ENCODE peak calls at places on chromosomes 4 and X, in seven cellular contexts. R, V, M, F, N, D and Y are unnamed samples.

GRCh38 chr4:34412233-34412632 is 1832.1 kb downstream of the ARAP2 start:
- DNase-seq in R (no peak), V (no peak), F (no peak), M (no peak), D (no peak), N (no peak), Y (no peak)

GRCh38 chrX:25144043-25144940 is 128.5 kb upstream of the ARX start:
- DNase-seq in M (peak), N (peak), R (peak), F (peak), D (peak), V (peak), Y (no peak)

GRCh38 chrX:10992110-10992509 is 119.0 kb upstream of the HCCS start:
- DNase-seq in R (no peak), M (no peak), D (no peak), N (no peak), V (no peak), F (no peak), Y (no peak)

GRCh38 chrX:71616672-71617529 is 1.4 kb downstream of the CXCR3 start:
- DNase-seq in V (no peak), N (no peak), F (no peak), M (no peak), R (no peak), D (no peak), Y (no peak)

GRCh38 chr4:105426187-105426897 is 47.5 kb downstream of the PPA2 start:
- DNase-seq in N (no peak), M (no peak), D (no peak), F (no peak), V (no peak), R (no peak), Y (no peak)

GRCh38 chr4:56134272-56134671 is 185.5 kb downstream of the CEP135 start:
- DNase-seq in D (peak), R (peak), N (no peak), V (no peak), F (peak), M (no peak), Y (no peak)

GRCh38 chr4:56764775-56765174 is 56.7 kb downstream of the SPINK2 start:
- DNase-seq in R (no peak), M (no peak), V (no peak), N (no peak), D (no peak), F (peak), Y (no peak)

GRCh38 chrX:41090568-41091238 is 5.5 kb downstream of the USP9X start:
- DNase-seq in F (no peak), M (no peak), R (no peak), V (no peak), N (no peak), D (no peak), Y (no peak)

GRCh38 chrX:46978341-46979291 is 66.4 kb downstream of the JADE3 start:
- DNase-seq in V (peak), F (peak), M (peak), R (peak), N (peak), D (peak), Y (peak)
- TF ChIP-seq CTCF in V (peak), F (peak), M (peak), R (peak), N (peak), D (peak), Y (peak)

DNA sequence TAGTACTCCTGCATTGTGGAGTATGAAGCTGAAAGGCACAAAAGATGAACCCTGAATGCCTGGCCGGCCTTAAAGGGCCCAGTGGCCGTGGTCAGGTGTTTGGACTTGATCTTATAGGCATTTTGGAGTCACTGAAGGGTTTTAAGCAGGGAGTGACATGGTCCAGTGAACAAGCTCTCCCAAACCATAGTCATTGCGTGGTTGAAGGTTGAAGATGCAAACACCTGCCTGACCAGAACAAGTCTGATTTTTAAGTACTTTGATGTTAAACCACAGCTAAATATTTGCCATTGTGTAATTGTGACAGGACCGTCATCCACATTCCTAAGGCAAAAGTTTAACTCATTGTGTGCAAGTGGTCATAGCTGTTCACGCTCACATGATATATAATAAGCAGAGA is 3.3 kb downstream of the STK32B start:
- DNase-seq in R (no peak), V (no peak), N (no peak), D (no peak), F (no peak), M (no peak), Y (no peak)
- TF ChIP-seq CTCF in R (no peak), V (no peak), N (no peak), D (no peak), F (no peak), M (no peak), Y (no peak)

GRCh38 chr4:125551967-125552366 is 237.2 kb downstream of the FAT4 start:
- DNase-seq in V (no peak), D (no peak), N (no peak), F (no peak), M (no peak), R (no peak), Y (no peak)

GRCh38 chr4:125546272-125546671 is 231.5 kb downstream of the FAT4 start:
- DNase-seq in M (no peak), D (no peak), F (no peak), V (no peak), R (no peak), N (no peak), Y (no peak)

GRCh38 chr4:125550769-125551168 is 236.0 kb downstream of the FAT4 start:
- DNase-seq in N (no peak), R (no peak), D (no peak), M (no peak), F (no peak), V (no peak), Y (no peak)

GRCh38 chr4:125551451-125551850 is 236.7 kb downstream of the FAT4 start:
- DNase-seq in F (no peak), R (no peak), D (no peak), M (no peak), V (no peak), N (no peak), Y (no peak)

DNA sequence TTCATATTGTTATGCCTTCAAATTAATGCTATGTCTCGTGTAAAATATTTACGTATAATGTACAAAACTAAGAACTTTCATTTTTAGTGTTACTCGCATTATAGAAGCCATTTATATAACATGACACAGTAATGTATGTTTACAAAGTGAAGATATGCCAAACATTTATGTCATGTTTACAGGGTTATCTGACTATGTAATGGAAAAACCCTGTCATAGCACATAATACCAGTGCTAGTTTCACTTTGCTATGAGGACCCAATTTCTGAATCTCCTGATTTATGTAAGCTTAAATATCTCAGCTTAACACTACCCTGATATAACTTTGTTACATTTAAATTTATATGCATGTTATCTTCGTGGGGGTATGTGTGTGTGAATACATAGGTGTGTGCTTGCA is 233.1 kb downstream of the FAT4 start:
- DNase-seq in V (no peak), F (no peak), M (no peak), D (no peak), N (no peak), R (no peak), Y (no peak)
- TF ChIP-seq CTCF in V (no peak), F (no peak), M (no peak), D (no peak), N (no peak), R (no peak), Y (no peak)

GRCh38 chrX:43467608-43468234 is 188.4 kb upstream of the MAOA start:
- DNase-seq in V (no peak), R (no peak), M (no peak), N (no peak), F (no peak), D (no peak), Y (no peak)
- TF ChIP-seq CTCF in V (no peak), R (no peak), M (no peak), N (no peak), F (no peak), D (no peak), Y (no peak)

GRCh38 chrX:46574941-46575381 is 1.4 kb downstream of the CHST7 start:
- DNase-seq in N (peak), M (no peak), R (no peak), F (no peak), D (no peak), V (peak), Y (no peak)
- TF ChIP-seq CTCF in N (no peak), M (no peak), R (no peak), F (no peak), D (no peak), V (no peak), Y (no peak)